ENCODE peak calls at places on chromosomes 13 and 19, in ten cellular contexts. I is left lung; K is HCT116; F is CD4-positive, alpha-beta T cell; O is HAP-1; M is CD8-positive, alpha-beta memory T cell; X is pancreas; E is mucosa of descending colon; V is body of pancreas; B is aorta. C is an unnamed sample.

GRCh38 chr19:50475101-50475568 is 1.2 kb upstream of the EMC10 start:
- DNase-seq in I (no peak), K (no peak), F (no peak), O (no peak), M (no peak), X (no peak), E (no peak), V (no peak), B (no peak), C (no peak)

GRCh38 chr13:27960362-27961226 is 8.5 kb downstream of the CDX2 start:
- DNase-seq in I (no peak), K (no peak), F (no peak), O (no peak), M (no peak), X (peak; percentile 86), E (peak; percentile 87), V (peak; percentile 89), B (no peak), C (no peak)

GRCh38 chr13:44763604-44764311 is 187.6 kb upstream of the TSC22D1 start:
- DNase-seq in I (no peak), K (no peak), F (no peak), O (no peak), M (no peak), X (peak; percentile 49), E (peak; percentile 53), V (peak; percentile 80), B (no peak), C (no peak)

GRCh38 chr19:35718345-35719041 is 690 bp downstream of the KMT2B start:
- DNase-seq in I (peak; percentile 54), K (no peak), F (peak; percentile 33), O (no peak), M (peak; percentile 66), X (peak; percentile 58), E (peak; percentile 42), V (peak; percentile 63), B (no peak), C (no peak)

GRCh38 chr13:80180745-80181144 is 160.2 kb downstream of the SPRY2 start:
- DNase-seq in I (no peak), K (no peak), F (no peak), O (no peak), M (no peak), X (no peak), E (no peak), V (no peak), B (no peak), C (no peak)

GRCh38 chr13:39263033-39263432 is 224.8 kb downstream of the NHLRC3 start:
- DNase-seq in I (no peak), K (peak; percentile 24), F (no peak), O (peak; percentile 75), M (no peak), X (no peak), E (peak; percentile 66), V (peak; percentile 62), B (no peak), C (no peak)

GRCh38 chr19:5926641-5927438 is 12.8 kb downstream of the CAPS start:
- DNase-seq in I (no peak), K (no peak), F (no peak), O (no peak), M (no peak), X (no peak), E (no peak), V (peak; percentile 25), B (peak; percentile 73), C (no peak)

GRCh38 chr19:3827306-3827705 is 41.1 kb upstream of the MATK start:
- DNase-seq in I (no peak), K (no peak), F (no peak), O (no peak), M (no peak), X (no peak), E (no peak), V (no peak), B (no peak), C (no peak)

GRCh38 chr19:40366697-40367561 is 18.4 kb downstream of the PLD3 start:
- DNase-seq in I (peak; percentile 73), K (no peak), F (no peak), O (no peak), M (no peak), X (no peak), E (no peak), V (no peak), B (no peak), C (no peak)

GRCh38 chr19:497476-497860 is 1.2 kb downstream of the MADCAM1 start:
- DNase-seq in I (no peak), K (no peak), F (no peak), O (no peak), M (no peak), X (no peak), E (no peak), V (no peak), B (no peak), C (no peak)

GRCh38 chr19:21148681-21149080 is 6.8 kb downstream of the ZNF431 start:
- DNase-seq in I (no peak), K (no peak), F (no peak), O (no peak), M (no peak), X (no peak), E (no peak), V (no peak), B (no peak), C (no peak)
- H3K9me3 ChIP-seq in I (no peaks in the 10 kb centered on the region), K (no peaks in the 10 kb centered on the region), F (no peaks in the 10 kb centered on the region), O (peaks cover under 1% of the 10 kb centered on the region), M (no peaks in the 10 kb centered on the region), X (no peaks in the 10 kb centered on the region), E (no peaks in the 10 kb centered on the region), V (no peaks in the 10 kb centered on the region), B (no peaks in the 10 kb centered on the region), C (no peaks in the 10 kb centered on the region)

DNA sequence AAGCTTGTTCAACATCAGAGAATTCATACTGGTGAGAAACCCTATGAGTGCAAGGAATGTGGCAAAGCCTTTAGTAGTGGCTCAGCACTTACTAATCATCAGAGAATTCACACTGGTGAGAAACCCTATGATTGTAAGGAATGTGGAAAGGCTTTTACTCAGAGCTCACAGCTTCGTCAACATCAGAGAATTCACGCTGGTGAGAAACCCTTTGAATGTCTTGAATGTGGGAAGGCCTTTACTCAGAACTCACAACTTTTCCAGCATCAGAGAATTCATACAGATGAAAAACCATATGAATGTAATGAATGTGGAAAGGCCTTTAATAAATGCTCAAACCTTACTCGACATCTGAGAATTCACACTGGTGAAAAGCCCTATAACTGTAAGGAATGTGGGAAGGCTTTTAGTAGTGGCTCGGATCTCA is 25.2 kb downstream of the ZNF383 start:
- DNase-seq in I (no peak), K (no peak), F (no peak), O (no peak), M (no peak), X (no peak), E (no peak), V (no peak), B (no peak), C (no peak)
- H3K9me3 ChIP-seq in I (peaks cover 21% of the 10 kb centered on the region), K (peaks cover 54% of the 10 kb centered on the region), F (peaks cover 97% of the 10 kb centered on the region), O (peaks cover 12% of the 10 kb centered on the region), M (peaks cover 73% of the 10 kb centered on the region), X (peaks cover 8% of the 10 kb centered on the region), E (peaks cover 98% of the 10 kb centered on the region), V (no peaks in the 10 kb centered on the region), B (peaks cover 29% of the 10 kb centered on the region), C (peaks cover 55% of the 10 kb centered on the region)

GRCh38 chr13:106919093-106919492 is 351.2 kb upstream of the ARGLU1 start:
- DNase-seq in I (no peak), K (no peak), F (no peak), O (no peak), M (no peak), X (no peak), E (no peak), V (no peak), B (no peak), C (no peak)
- H3K9me3 ChIP-seq in I (no peaks in the 10 kb centered on the region), K (no peaks in the 10 kb centered on the region), F (no peaks in the 10 kb centered on the region), O (no peaks in the 10 kb centered on the region), M (no peaks in the 10 kb centered on the region), X (no peaks in the 10 kb centered on the region), E (no peaks in the 10 kb centered on the region), V (no peaks in the 10 kb centered on the region), B (no peaks in the 10 kb centered on the region), C (no peaks in the 10 kb centered on the region)

DNA sequence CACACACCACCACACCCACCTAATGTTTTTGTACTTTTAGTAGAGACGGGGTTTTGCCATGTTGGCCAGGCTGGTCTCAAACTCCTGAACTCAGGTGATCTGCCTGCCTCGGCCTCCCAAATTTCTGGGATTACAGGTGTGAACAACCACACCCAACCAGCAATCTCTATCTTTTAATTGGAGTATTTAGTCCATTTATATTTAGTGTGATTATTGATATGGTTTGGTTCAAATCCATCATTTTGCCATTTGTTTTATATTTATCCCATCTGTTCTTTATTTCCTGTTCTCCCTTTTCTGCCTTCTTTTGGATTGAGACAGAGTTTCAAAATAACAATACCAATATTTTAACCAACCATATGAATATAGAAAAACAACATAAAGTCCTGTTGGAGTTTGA is 4.1 kb downstream of the ZNF420 start:
- DNase-seq in I (no peak), K (no peak), F (no peak), O (no peak), M (no peak), X (no peak), E (no peak), V (no peak), B (no peak), C (no peak)
- H3K9me3 ChIP-seq in I (no peaks in the 10 kb centered on the region), K (peaks cover 15% of the 10 kb centered on the region), F (peaks cover 47% of the 10 kb centered on the region), O (peaks cover 2% of the 10 kb centered on the region), M (peaks cover 7% of the 10 kb centered on the region), X (no peaks in the 10 kb centered on the region), E (peaks cover 60% of the 10 kb centered on the region), V (no peaks in the 10 kb centered on the region), B (peaks cover 3% of the 10 kb centered on the region), C (peaks cover 2% of the 10 kb centered on the region)

GRCh38 chr19:55870736-55871135 is 34.4 kb downstream of the NLRP4 start:
- DNase-seq in I (no peak), K (no peak), F (no peak), O (no peak), M (no peak), X (no peak), E (no peak), V (no peak), B (no peak), C (no peak)
- H3K9me3 ChIP-seq in I (no peaks in the 10 kb centered on the region), K (no peaks in the 10 kb centered on the region), F (peaks cover 5% of the 10 kb centered on the region), O (no peaks in the 10 kb centered on the region), M (no peaks in the 10 kb centered on the region), X (no peaks in the 10 kb centered on the region), E (no peaks in the 10 kb centered on the region), V (no peaks in the 10 kb centered on the region), B (no peaks in the 10 kb centered on the region), C (no peaks in the 10 kb centered on the region)

DNA sequence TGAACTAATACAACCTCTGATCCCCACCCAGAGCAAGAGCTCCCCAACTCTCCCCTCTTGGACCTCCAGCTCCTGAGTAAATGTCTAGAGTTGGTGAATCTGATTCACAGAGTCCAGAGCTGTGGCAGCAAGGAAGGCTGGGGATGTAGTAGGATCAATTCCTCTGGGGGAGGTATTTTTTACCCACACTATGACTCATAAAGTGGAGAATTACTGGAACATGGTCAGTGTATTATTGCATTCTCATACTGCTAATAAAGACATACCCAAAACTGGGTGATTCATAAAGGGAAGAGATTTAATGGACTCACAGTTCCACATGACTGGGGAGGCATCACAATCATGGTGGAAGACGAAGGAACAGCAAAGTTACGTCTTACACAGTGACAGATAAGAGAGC is 496.7 kb downstream of the EFNB2 start:
- DNase-seq in I (no peak), K (peak; percentile 51), F (no peak), O (no peak), M (no peak), X (no peak), E (no peak), V (no peak), B (no peak), C (no peak)
- H3K9me3 ChIP-seq in I (no peaks in the 10 kb centered on the region), K (no peaks in the 10 kb centered on the region), F (no peaks in the 10 kb centered on the region), O (no peaks in the 10 kb centered on the region), M (no peaks in the 10 kb centered on the region), X (no peaks in the 10 kb centered on the region), E (no peaks in the 10 kb centered on the region), V (no peaks in the 10 kb centered on the region), B (no peaks in the 10 kb centered on the region), C (no peaks in the 10 kb centered on the region)

GRCh38 chr19:39084732-39085080 is 538 bp downstream of the ACP7 start:
- DNase-seq in I (no peak), K (no peak), F (no peak), O (no peak), M (no peak), X (no peak), E (no peak), V (no peak), B (no peak), C (no peak)
- H3K9me3 ChIP-seq in I (no peaks in the 10 kb centered on the region), K (no peaks in the 10 kb centered on the region), F (no peaks in the 10 kb centered on the region), O (no peaks in the 10 kb centered on the region), M (no peaks in the 10 kb centered on the region), X (no peaks in the 10 kb centered on the region), E (no peaks in the 10 kb centered on the region), V (no peaks in the 10 kb centered on the region), B (no peaks in the 10 kb centered on the region), C (no peaks in the 10 kb centered on the region)

C was measured in T-helper 17 cell.